ENCODE peak calls at places on chromosomes 12 and 14, in five cellular contexts. X is tibial nerve, K is adipocyte, Y is astrocyte of the cerebellum, T is H1. Q is an unnamed sample.

GRCh38 chr14:69772082-69773017 is 5.4 kb downstream of the SRSF5 start:
- DNase-seq in X (no peak), K (no peak), Y (no peak), T (no peak), Q (no peak)

GRCh38 chr12:6277982-6278438 is 32.5 kb upstream of the PLEKHG6 start:
- DNase-seq in X (no peak), K (no peak), Y (no peak), T (no peak), Q (no peak)

GRCh38 chr14:73058923-73059311 is 583 bp downstream of the RBM25 start:
- DNase-seq in X (peak; percentile 36), K (peak; percentile 60), Y (no peak), T (no peak), Q (peak; percentile 17)

GRCh38 chr12:50708619-50709018 is 55.3 kb upstream of the ATF1 start:
- DNase-seq in X (no peak), K (no peak), Y (no peak), T (no peak), Q (no peak)

GRCh38 chr14:88618476-88618875 is 55.6 kb downstream of the ZC3H14 start:
- DNase-seq in X (no peak), K (no peak), Y (no peak), T (no peak), Q (no peak)

GRCh38 chr12:106137456-106138278 is 1.1 kb downstream of the NUAK1 start:
- DNase-seq in X (no peak), K (peak; percentile 52), Y (no peak), T (no peak), Q (no peak)

GRCh38 chr14:64671591-64671990 is 32.6 kb upstream of the PLEKHG3 start:
- DNase-seq in X (no peak), K (peak; percentile 92), Y (peak; percentile 58), T (no peak), Q (peak; percentile 85)

GRCh38 chr12:129959889-129960288 is 56.1 kb upstream of the TMEM132D start:
- DNase-seq in X (no peak), K (no peak), Y (no peak), T (no peak), Q (no peak)

GRCh38 chr12:123961585-123961984 is 11.0 kb downstream of the CCDC92 start:
- DNase-seq in X (no peak), K (no peak), Y (no peak), T (no peak), Q (no peak)

GRCh38 chr14:94361682-94362081 is 26.7 kb downstream of the SERPINA1 start:
- DNase-seq in X (no peak), K (no peak), Y (no peak), T (no peak), Q (no peak)

GRCh38 chr12:62472472-62472871 is 5.8 kb downstream of the MON2 start:
- DNase-seq in X (no peak), K (no peak), Y (no peak), T (no peak), Q (no peak)

GRCh38 chr14:34262511-34262910 is 199.5 kb downstream of the SPTSSA start:
- DNase-seq in X (no peak), K (no peak), Y (no peak), T (no peak), Q (no peak)

GRCh38 chr12:124423683-124424515 is 129.0 kb downstream of the RFLNA start:
- DNase-seq in X (no peak), K (peak; percentile 3), Y (no peak), T (no peak), Q (no peak)

GRCh38 chr12:50574621-50575348 is 70.0 kb downstream of the DIP2B start:
- DNase-seq in X (no peak), K (peak; percentile 65), Y (no peak), T (no peak), Q (peak; percentile 46)

GRCh38 chr14:41868396-41868795 is 261.7 kb downstream of the LRFN5 start:
- DNase-seq in X (no peak), K (peak; percentile 6), Y (no peak), T (no peak), Q (no peak)

GRCh38 chr14:85319998-85320397 is 209.9 kb upstream of the FLRT2 start:
- DNase-seq in X (no peak), K (peak; percentile 47), Y (no peak), T (no peak), Q (peak; percentile 23)

GRCh38 chr14:88613552-88614010 is 50.7 kb downstream of the ZC3H14 start:
- DNase-seq in X (no peak), K (peak; percentile 3), Y (peak; percentile 83), T (no peak), Q (peak; percentile 62)

GRCh38 chr12:108305520-108305919 is 33.6 kb downstream of the CMKLR1 start:
- DNase-seq in X (peak; percentile 85), K (peak; percentile 97), Y (peak; percentile 60), T (no peak), Q (peak; percentile 75)

GRCh38 chr14:67610491-67610890 is 9.2 kb upstream of the ARG2 start:
- DNase-seq in X (no peak), K (no peak), Y (no peak), T (no peak), Q (no peak)

GRCh38 chr12:45762185-45763110 is 32.9 kb downstream of the ARID2 start:
- DNase-seq in X (peak; percentile 33), K (peak; percentile 73), Y (peak; percentile 50), T (no peak), Q (peak; percentile 78)

GRCh38 chr12:6613015-6613775 is 6.0 kb upstream of the CHD4 start:
- DNase-seq in X (peak; percentile 55), K (peak; percentile 29), Y (no peak), T (no peak), Q (peak; percentile 76)

GRCh38 chr12:112116232-112117060 is 7.9 kb upstream of the NAA25 start:
- DNase-seq in X (peak; percentile 56), K (no peak), Y (peak; percentile 53), T (peak; percentile 47), Q (peak; percentile 78)

GRCh38 chr12:88994537-88994936 is 357.8 kb downstream of the DUSP6 start:
- DNase-seq in X (no peak), K (no peak), Y (no peak), T (no peak), Q (peak; percentile 13)

GRCh38 chr12:112314981-112315380 is 67.2 kb downstream of the HECTD4 start:
- DNase-seq in X (no peak), K (no peak), Y (peak; percentile 58), T (no peak), Q (no peak)

GRCh38 chr14:71452987-71453386 is 479.2 kb upstream of the RGS6 start:
- DNase-seq in X (no peak), K (peak; percentile 50), Y (no peak), T (no peak), Q (peak; percentile 56)

GRCh38 chr12:386651-387050 is 2.5 kb downstream of the KDM5A start:
- DNase-seq in X (no peak), K (peak; percentile 43), Y (no peak), T (no peak), Q (peak; percentile 31)

GRCh38 chr12:389138-390096 is at the start of gene KDM5A:
- DNase-seq in X (peak; percentile 81), K (peak; percentile 97), Y (peak; percentile 88), T (peak; percentile 29), Q (peak; percentile 96)

GRCh38 chr12:388547-389137 is 478 bp downstream of the KDM5A start:
- DNase-seq in X (no peak), K (peak; percentile 63), Y (no peak), T (no peak), Q (peak; percentile 32)

DNA sequence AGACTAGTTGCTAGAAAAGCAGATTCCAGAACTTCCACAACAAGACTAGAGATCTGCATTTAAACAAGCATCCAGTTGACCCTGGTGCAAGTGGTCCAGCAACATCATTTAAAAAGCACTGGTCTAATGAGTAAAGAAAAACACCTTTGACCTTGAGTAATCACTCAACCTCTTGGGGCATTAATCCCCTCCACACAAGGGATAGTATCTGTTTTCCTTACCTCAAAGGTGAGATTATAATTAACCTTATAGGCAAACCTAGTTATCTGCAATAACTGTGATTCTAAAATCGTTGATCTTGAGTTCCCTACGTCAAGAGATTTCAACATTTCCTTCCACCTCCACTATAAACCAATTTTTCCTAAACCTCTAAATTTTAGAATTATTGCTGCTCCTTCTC is 1.1 kb downstream of the KDM5A start:
- DNase-seq in X (no peak), K (peak; percentile 9), Y (no peak), T (no peak), Q (peak; percentile 12)
- H3K4me3 ChIP-seq in X (peak overlapping the region; percentile 92), K (peak overlapping the region; percentile 97), Y (peak overlapping the region; percentile 83), T (peak overlapping the region; percentile 98), Q (peak overlapping the region; percentile 81)

GRCh38 chr14:55717621-55718020 is 137.6 kb downstream of the KTN1 start:
- DNase-seq in X (no peak), K (no peak), Y (no peak), T (no peak), Q (no peak)

GRCh38 chr14:55712505-55712904 is 132.5 kb downstream of the KTN1 start:
- DNase-seq in X (no peak), K (no peak), Y (no peak), T (no peak), Q (no peak)

GRCh38 chr14:55718551-55718950 is 138.5 kb downstream of the KTN1 start:
- DNase-seq in X (no peak), K (no peak), Y (no peak), T (no peak), Q (no peak)

GRCh38 chr14:55713496-55713895 is 133.5 kb downstream of the KTN1 start:
- DNase-seq in X (no peak), K (peak; percentile 15), Y (no peak), T (no peak), Q (no peak)

DNA sequence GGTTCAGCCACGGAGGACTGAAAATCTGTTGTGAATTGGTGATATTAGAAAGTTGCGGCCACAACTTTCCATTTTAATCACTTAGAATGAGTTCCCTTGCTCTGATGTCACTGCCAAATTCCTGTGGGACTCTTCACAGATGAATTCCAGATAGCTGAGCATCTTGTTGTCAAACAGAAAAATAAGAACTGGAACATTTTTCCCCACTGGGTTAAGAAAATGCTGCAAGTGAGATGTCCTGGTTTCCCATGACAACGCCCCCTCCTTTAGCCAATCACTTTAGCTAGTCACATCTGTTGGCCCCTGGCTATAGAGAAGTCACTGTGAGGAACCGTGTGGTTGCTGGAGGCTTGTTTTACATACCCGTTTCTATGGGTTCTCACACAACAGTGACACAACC is 135.9 kb downstream of the KTN1 start:
- DNase-seq in X (peak; percentile 82), K (peak; percentile 84), Y (peak; percentile 77), T (no peak), Q (peak; percentile 89)
- H3K4me3 ChIP-seq in X (no peak overlapping the region), K (peak overlapping the region; percentile 9), Y (no peak overlapping the region), T (no peak overlapping the region), Q (no peak overlapping the region)

GRCh38 chr12:43816168-43816567 is 10.1 kb upstream of the TWF1 start:
- DNase-seq in X (no peak), K (no peak), Y (no peak), T (no peak), Q (no peak)
- H3K4me3 ChIP-seq in X (no peak overlapping the region), K (no peak overlapping the region), Y (no peak overlapping the region), T (no peak overlapping the region), Q (no peak overlapping the region)

GRCh38 chr12:52200783-52201519 is 9.1 kb upstream of the KRT80 start:
- DNase-seq in X (no peak), K (no peak), Y (no peak), T (no peak), Q (no peak)
- H3K4me3 ChIP-seq in X (no peak overlapping the region), K (no peak overlapping the region), Y (no peak overlapping the region), T (no peak overlapping the region), Q (no peak overlapping the region)

Q was measured in cardiac fibroblast.